ENCODE peak calls at places on chromosomes 2 and 18, in five cellular contexts. F is NCI-H2029, C is endothelial cell, K is PC-3, W is amniotic epithelial cell. U is an unnamed sample.

GRCh38 chr2:178512491-178512890 is 32.2 kb downstream of the PLEKHA3 start:
- DNase-seq in K (peak), C (no peak), W (peak), F (no peak), U (no peak)

GRCh38 chr2:108392029-108392428 is 14.3 kb downstream of the SULT1C4 start:
- DNase-seq in F (no peak), C (no peak), W (no peak), K (no peak), U (no peak)

GRCh38 chr2:240935101-240935876 is 29.2 kb downstream of the CROCC2 start:
- DNase-seq in W (no peak), K (no peak), C (no peak), F (no peak), U (no peak)

GRCh38 chr2:134218414-134218813 is 35.5 kb upstream of the MGAT5 start:
- DNase-seq in C (no peak), F (no peak), W (no peak), K (no peak), U (no peak)

GRCh38 chr2:215760526-215760925 is 252.8 kb downstream of the MREG start:
- DNase-seq in F (no peak), W (no peak), C (no peak), K (peak), U (no peak)

GRCh38 chr18:9101730-9102390 is 639 bp upstream of the NDUFV2 start:
- DNase-seq in C (no peak), F (peak), W (peak), K (peak), U (no peak)

GRCh38 chr2:199055336-199055735 is 402.4 kb downstream of the SATB2 start:
- DNase-seq in W (no peak), F (no peak), K (no peak), C (no peak), U (no peak)

GRCh38 chr18:23260932-23261590 is 125.8 kb downstream of the CABLES1 start:
- DNase-seq in W (no peak), F (no peak), C (no peak), K (peak), U (no peak)

GRCh38 chr2:230863442-230864121 is 1.2 kb upstream of the ITM2C start:
- DNase-seq in W (no peak), K (no peak), C (no peak), F (no peak), U (no peak)

GRCh38 chr2:117686699-117687098 is 127.8 kb upstream of the DDX18 start:
- DNase-seq in K (no peak), C (no peak), F (no peak), W (no peak), U (no peak)

GRCh38 chr2:239118675-239119211 is 270.9 kb downstream of the TWIST2 start:
- DNase-seq in F (no peak), W (no peak), C (no peak), K (no peak), U (no peak)

GRCh38 chr2:23698733-23699391 is 228.1 kb downstream of the ATAD2B start:
- DNase-seq in F (no peak), C (no peak), K (no peak), W (no peak), U (no peak)

GRCh38 chr2:190822038-190822437 is 58.6 kb upstream of the GLS start:
- DNase-seq in C (no peak), W (no peak), F (no peak), K (no peak), U (no peak)

GRCh38 chr2:81389203-81389602 is 1084.7 kb upstream of the LRRTM1 start:
- DNase-seq in C (no peak), F (no peak), K (peak), W (no peak), U (no peak)

GRCh38 chr2:40463112-40463511 is 11.2 kb upstream of the SLC8A1 start:
- DNase-seq in F (no peak), K (no peak), C (no peak), W (no peak), U (no peak)

GRCh38 chr18:51135795-51136194 is 61.7 kb downstream of the MEX3C start:
- DNase-seq in W (no peak), C (no peak), F (no peak), K (peak), U (no peak)

GRCh38 chr2:27306657-27307544 is 1.3 kb downstream of the UCN start:
- DNase-seq in K (no peak), W (no peak), C (no peak), F (no peak), U (peak)

GRCh38 chr2:166573393-166573792 is 79.3 kb upstream of the SCN7A start:
- DNase-seq in F (no peak), K (peak), W (peak), C (peak), U (peak)

GRCh38 chr18:42604820-42605219 is 510.7 kb downstream of the RIT2 start:
- DNase-seq in W (no peak), C (no peak), K (no peak), F (no peak), U (no peak)

GRCh38 chr2:168090366-168091019 is 156.9 kb downstream of the STK39 start:
- DNase-seq in W (no peak), F (no peak), C (no peak), K (no peak), U (no peak)

GRCh38 chr2:84894758-84895520 is 10.5 kb upstream of the TMSB10 start:
- DNase-seq in W (peak), K (no peak), C (no peak), F (no peak), U (no peak)

GRCh38 chr18:8005870-8006269 is 438.8 kb downstream of the PTPRM start:
- DNase-seq in C (no peak), K (no peak), W (peak), F (no peak), U (no peak)

U was measured in iPS-NIHi11.